ENCODE peak calls at places on chromosomes 13 and 19, in four cellular contexts. Q is AG08395, W is left cardiac atrium, L is Right ventricle myocardium superior. O is an unnamed sample.

GRCh38 chr13:113144255-113144629 is 14.2 kb upstream of the PROZ start:
- DNase-seq in L (no peak), Q (no peak), W (no peak), O (no peak)

GRCh38 chr13:110644892-110645521 is 29.7 kb downstream of the NAXD start:
- DNase-seq in W (peak; percentile 62), L (peak; percentile 77), Q (peak; percentile 69), O (peak; percentile 77)

GRCh38 chr13:28716511-28716910 is 2.3 kb downstream of the SLC46A3 start:
- DNase-seq in Q (peak; percentile 17), W (peak; percentile 59), L (no peak), O (peak; percentile 5)

GRCh38 chr13:41315466-41316047 is 4.5 kb downstream of the NAA16 start:
- DNase-seq in L (no peak), Q (peak; percentile 21), W (no peak), O (peak; percentile 76)

GRCh38 chr19:4749870-4750269 is 26.2 kb upstream of the DPP9 start:
- DNase-seq in L (no peak), Q (no peak), W (no peak), O (no peak)

GRCh38 chr13:59409211-59409610 is 754.5 kb downstream of the DIAPH3 start:
- DNase-seq in Q (no peak), L (peak; percentile 83), W (peak; percentile 49), O (peak; percentile 12)

GRCh38 chr13:71625694-71626093 is 241.3 kb downstream of the DACH1 start:
- DNase-seq in Q (no peak), W (no peak), L (no peak), O (peak; percentile 1)

GRCh38 chr19:15276620-15277019 is 44.4 kb upstream of the EPHX3 start:
- DNase-seq in W (no peak), Q (peak; percentile 40), L (no peak), O (peak; percentile 33)

GRCh38 chr13:26784704-26785639 is 24.4 kb upstream of the GPR12 start:
- DNase-seq in W (no peak), L (no peak), Q (no peak), O (no peak)

GRCh38 chr19:45824041-45824471 is 8.9 kb upstream of the RSPH6A start:
- DNase-seq in W (no peak), Q (no peak), L (no peak), O (no peak)

GRCh38 chr19:48196933-48197665 is 26.6 kb downstream of the ZSWIM9 start:
- DNase-seq in Q (no peak), L (no peak), W (no peak), O (no peak)

GRCh38 chr19:4063369-4064072 is 3.2 kb downstream of the ZBTB7A start:
- DNase-seq in W (no peak), L (no peak), Q (no peak), O (no peak)

GRCh38 chr19:19338082-19338481 is 17.5 kb downstream of the MAU2 start:
- DNase-seq in L (no peak), Q (peak; percentile 35), W (no peak), O (peak; percentile 63)

GRCh38 chr13:66860868-66861447 is 369.2 kb downstream of the PCDH9 start:
- DNase-seq in Q (no peak), W (no peak), L (no peak), O (no peak)

GRCh38 chr13:67281476-67281875 is 51.3 kb upstream of the PCDH9 start:
- DNase-seq in W (no peak), L (no peak), Q (no peak), O (no peak)

GRCh38 chr19:7855426-7856276 is 18.5 kb downstream of the PRR36 start:
- DNase-seq in Q (no peak), L (no peak), W (no peak), O (no peak)

GRCh38 chr13:67023088-67023893 is 206.8 kb downstream of the PCDH9 start:
- DNase-seq in Q (peak; percentile 8), L (no peak), W (no peak), O (peak; percentile 68)

GRCh38 chr19:18608102-18608804 is 1.7 kb upstream of the CRLF1 start:
- DNase-seq in Q (no peak), W (no peak), L (no peak), O (no peak)

GRCh38 chr13:83867708-83868107 is 14.6 kb downstream of the SLITRK1 start:
- DNase-seq in W (no peak), Q (no peak), L (no peak), O (no peak)

GRCh38 chr13:93674337-93674755 is 447.7 kb downstream of the GPC6 start:
- DNase-seq in W (no peak), Q (no peak), L (no peak), O (no peak)

GRCh38 chr13:48131481-48131992 is 36.6 kb upstream of the MED4 start:
- DNase-seq in L (no peak), Q (no peak), W (no peak), O (no peak)

GRCh38 chr13:100989424-100989823 is 314.8 kb upstream of the TMTC4 start:
- DNase-seq in W (no peak), L (no peak), Q (no peak), O (no peak)

GRCh38 chr19:10219678-10220077 is 11.5 kb downstream of the S1PR2 start:
- DNase-seq in Q (no peak), W (no peak), L (no peak), O (peak; percentile 25)

GRCh38 chr13:76878043-76878442 is 8.2 kb downstream of the KCTD12 start:
- DNase-seq in L (no peak), W (no peak), Q (no peak), O (no peak)

GRCh38 chr19:54162241-54162805 is 2.8 kb upstream of the LENG1 start:
- DNase-seq in Q (peak; percentile 93), L (peak; percentile 91), W (peak; percentile 91), O (peak; percentile 51)

GRCh38 chr19:15124572-15125231 is 17.5 kb downstream of the SYDE1 start:
- DNase-seq in Q (no peak), L (no peak), W (peak; percentile 31), O (no peak)

GRCh38 chr19:40799558-40800338 is 757 bp downstream of the EGLN2 start:
- DNase-seq in Q (no peak), W (peak; percentile 82), L (peak; percentile 77), O (no peak)

GRCh38 chr19:3413796-3414327 is 47.5 kb downstream of the NFIC start:
- DNase-seq in Q (peak; percentile 32), L (no peak), W (no peak), O (no peak)

GRCh38 chr13:26988059-26988769 is 183.4 kb downstream of the USP12 start:
- DNase-seq in L (peak; percentile 26), Q (no peak), W (no peak), O (no peak)

GRCh38 chr19:11881151-11881800 is 6.3 kb upstream of the ZNF69 start:
- DNase-seq in W (peak; percentile 45), Q (peak; percentile 74), L (peak; percentile 47), O (peak; percentile 10)

GRCh38 chr19:41792513-41793413 is 3.6 kb upstream of the CEACAM3 start:
- DNase-seq in W (peak; percentile 48), L (peak; percentile 70), Q (peak; percentile 59), O (peak; percentile 39)

GRCh38 chr19:18972301-18972831 is 31.3 kb upstream of the HOMER3 start:
- DNase-seq in W (no peak), L (peak; percentile 50), Q (no peak), O (peak; percentile 83)

GRCh38 chr19:9757544-9758501 is 10.7 kb downstream of the ZNF846 start:
- DNase-seq in W (no peak), Q (no peak), L (no peak), O (no peak)

GRCh38 chr19:2170219-2170618 is 6.5 kb downstream of the DOT1L start:
- DNase-seq in W (no peak), Q (no peak), L (no peak), O (no peak)

GRCh38 chr19:10712754-10713153 is 5.1 kb upstream of the DNM2 start:
- DNase-seq in W (no peak), L (no peak), Q (no peak), O (no peak)

GRCh38 chr19:1690570-1691307 is 38.3 kb upstream of the TCF3 start:
- DNase-seq in W (peak; percentile 40), L (peak; percentile 69), Q (peak; percentile 24), O (no peak)

O was measured in fibroblast of gingiva.